ENCODE peak calls at places on chromosomes 11 and 22, in eight cellular contexts. J is lung; D is Calu3; T is heart left ventricle; U is astrocyte of the spinal cord; R is RWPE1; K is WTC11; L is CD8-positive, alpha-beta T cell. M is an unnamed sample.

GRCh38 chr11:77200869-77201268 is 72.8 kb downstream of the MYO7A start:
- DNase-seq in D (no peak), J (no peak), L (no peak), U (no peak), T (peak), R (no peak), K (no peak), M (no peak)

GRCh38 chr11:45215098-45215497 is 68.7 kb downstream of the PRDM11 start:
- DNase-seq in U (no peak), D (no peak), T (no peak), L (no peak), R (no peak), K (no peak), J (no peak), M (no peak)

GRCh38 chr22:32561163-32561562 is 86.6 kb downstream of the FBXO7 start:
- DNase-seq in T (no peak), L (no peak), J (no peak), K (no peak), U (no peak), D (no peak), R (no peak), M (peak)

GRCh38 chr11:57477507-57478189 is 17.3 kb downstream of the RTN4RL2 start:
- DNase-seq in T (no peak), D (no peak), K (no peak), L (no peak), U (no peak), J (peak), R (no peak), M (no peak)

GRCh38 chr11:118265954-118266353 is 1.9 kb upstream of the MPZL2 start:
- DNase-seq in D (peak), L (no peak), J (peak), K (no peak), R (no peak), U (no peak), T (peak), M (peak)

GRCh38 chr22:50282361-50283144 is 12.4 kb upstream of the MAPK11 start:
- DNase-seq in K (no peak), J (peak), T (no peak), R (peak), D (peak), U (peak), L (no peak), M (peak)

GRCh38 chr11:45848654-45849081 is 1.4 kb downstream of the CRY2 start:
- DNase-seq in D (no peak), K (no peak), J (peak), T (no peak), L (no peak), U (no peak), R (no peak), M (no peak)

GRCh38 chr11:35223429-35223828 is 84.5 kb downstream of the CD44 start:
- DNase-seq in U (peak), D (no peak), K (no peak), J (no peak), R (no peak), T (no peak), L (no peak), M (no peak)

GRCh38 chr11:109133159-109133558 is 288.8 kb upstream of the C11orf87 start:
- DNase-seq in T (no peak), J (no peak), R (no peak), L (no peak), U (no peak), K (no peak), D (no peak), M (no peak)

GRCh38 chr11:121550247-121551132 is 97.7 kb upstream of the SORL1-AS1 start:
- DNase-seq in T (no peak), D (no peak), J (no peak), L (no peak), K (no peak), U (no peak), R (peak), M (peak)

GRCh38 chr22:35620624-35621245 is 3.6 kb upstream of the MB start:
- DNase-seq in R (no peak), D (no peak), L (no peak), K (no peak), J (no peak), U (peak), T (peak), M (no peak)

GRCh38 chr22:27045103-27045940 is 387.9 kb downstream of the MIAT start:
- DNase-seq in R (peak), J (no peak), K (no peak), D (peak), L (no peak), U (peak), T (no peak), M (peak)

GRCh38 chr11:59473015-59473414 is at the start of gene OR4D10:
- DNase-seq in D (no peak), T (no peak), L (no peak), K (no peak), J (no peak), R (no peak), U (no peak), M (no peak)

GRCh38 chr22:28395920-28396447 is 283.7 kb downstream of the TTC28 start:
- DNase-seq in U (peak), R (no peak), D (no peak), T (no peak), L (no peak), K (no peak), J (no peak), M (no peak)

GRCh38 chr11:95245038-95245437 is 14.0 kb upstream of the SESN3 start:
- DNase-seq in R (peak), U (peak), K (no peak), T (no peak), D (no peak), J (no peak), L (no peak), M (peak)

GRCh38 chr22:37244922-37245722 is 1.1 kb upstream of the RAC2 start:
- DNase-seq in D (no peak), R (no peak), U (no peak), T (no peak), J (no peak), K (no peak), L (no peak), M (no peak)

GRCh38 chr11:76880314-76880713 is 19.6 kb downstream of the ACER3 start:
- DNase-seq in K (no peak), T (no peak), U (no peak), J (no peak), R (no peak), L (no peak), D (no peak), M (no peak)

GRCh38 chr11:126082251-126083109 is 19.8 kb upstream of the CDON start:
- DNase-seq in R (no peak), U (no peak), K (peak), L (no peak), J (no peak), T (no peak), D (no peak), M (no peak)

GRCh38 chr11:69863544-69864200 is 44.5 kb upstream of the FGF3 start:
- DNase-seq in L (no peak), R (no peak), U (no peak), T (no peak), D (no peak), K (no peak), J (no peak), M (no peak)

GRCh38 chr11:104120493-104121200 is 43.3 kb downstream of the PDGFD start:
- DNase-seq in J (no peak), R (no peak), L (no peak), D (no peak), K (no peak), T (no peak), U (no peak), M (no peak)
- TF ChIP-seq CTCF in J (no peak), R (no peak), L (no peak), D (no peak), K (no peak), T (no peak), U (no peak), M (no peak)

GRCh38 chr11:73759520-73760065 is 1.3 kb downstream of the RAB6A start:
- DNase-seq in K (no peak), J (no peak), T (no peak), L (no peak), D (no peak), U (peak), R (peak), M (no peak)
- TF ChIP-seq CTCF in K (no peak), J (no peak), T (no peak), L (no peak), D (no peak), U (peak), R (peak), M (no peak)

DNA sequence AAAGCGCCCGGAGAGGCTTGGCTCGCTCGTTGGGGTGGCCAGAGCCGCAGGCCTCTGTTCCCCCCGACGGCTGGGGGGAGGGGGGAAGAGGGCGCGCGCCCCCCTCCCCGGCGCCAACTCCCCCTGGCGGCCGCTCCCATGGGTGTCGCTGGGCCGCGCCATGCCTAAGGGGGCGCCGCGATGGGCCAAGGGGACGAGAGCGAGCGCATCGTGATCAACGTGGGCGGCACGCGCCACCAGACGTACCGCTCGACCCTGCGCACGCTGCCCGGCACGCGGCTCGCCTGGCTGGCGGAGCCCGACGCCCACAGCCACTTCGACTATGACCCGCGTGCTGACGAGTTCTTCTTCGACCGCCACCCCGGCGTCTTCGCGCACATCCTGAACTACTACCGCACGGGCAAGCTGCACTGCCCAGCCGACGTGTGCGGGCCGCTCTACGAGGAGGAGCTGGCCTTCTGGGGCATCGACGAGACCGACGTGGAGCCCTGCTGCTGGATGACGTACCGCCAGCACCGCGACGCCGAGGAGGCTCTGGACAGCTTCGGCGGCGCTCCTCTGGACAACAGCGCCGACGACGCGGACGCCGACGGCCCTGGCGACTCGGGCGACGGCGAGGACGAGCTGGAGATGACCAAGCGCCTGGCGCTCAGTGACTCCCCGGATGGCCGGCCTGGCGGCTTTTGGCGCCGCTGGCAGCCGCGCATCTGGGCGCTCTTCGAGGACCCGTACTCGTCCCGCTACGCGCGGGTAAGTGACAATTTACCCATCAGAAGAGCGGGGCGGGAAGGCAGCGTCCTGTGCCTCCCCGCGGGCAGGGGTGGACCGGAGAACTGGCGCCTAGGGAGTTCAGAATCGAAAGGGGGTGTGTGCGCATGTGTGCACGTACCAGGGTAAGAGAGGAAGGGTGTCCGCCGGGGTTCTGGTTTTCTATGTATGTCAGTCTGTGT is 1.5 kb downstream of the KCNC1 start:
- DNase-seq in T (no peak), U (no peak), J (no peak), R (no peak), D (no peak), L (no peak), K (peak), M (no peak)
- TF ChIP-seq CTCF in T (no peak), U (peak), J (no peak), R (peak), D (no peak), L (no peak), K (peak), M (no peak)

GRCh38 chr11:115361025-115361424 is 143.2 kb downstream of the CADM1 start:
- DNase-seq in J (no peak), T (no peak), R (no peak), U (no peak), D (no peak), K (no peak), L (no peak), M (no peak)

GRCh38 chr11:115357066-115357465 is 147.1 kb downstream of the CADM1 start:
- DNase-seq in D (no peak), T (no peak), J (no peak), R (no peak), K (no peak), U (no peak), L (no peak), M (no peak)

GRCh38 chr11:115362997-115363396 is 141.2 kb downstream of the CADM1 start:
- DNase-seq in U (no peak), D (no peak), R (no peak), T (peak), K (no peak), L (no peak), J (no peak), M (no peak)

GRCh38 chr11:115363426-115363825 is 140.8 kb downstream of the CADM1 start:
- DNase-seq in D (no peak), J (no peak), T (no peak), K (no peak), R (no peak), U (no peak), L (no peak), M (no peak)

GRCh38 chr11:115360186-115360824 is 143.9 kb downstream of the CADM1 start:
- DNase-seq in K (no peak), L (no peak), T (no peak), R (no peak), D (no peak), U (no peak), J (no peak), M (no peak)
- TF ChIP-seq CTCF in K (no peak), L (no peak), T (no peak), R (no peak), D (no peak), U (peak), J (no peak), M (no peak)

DNA sequence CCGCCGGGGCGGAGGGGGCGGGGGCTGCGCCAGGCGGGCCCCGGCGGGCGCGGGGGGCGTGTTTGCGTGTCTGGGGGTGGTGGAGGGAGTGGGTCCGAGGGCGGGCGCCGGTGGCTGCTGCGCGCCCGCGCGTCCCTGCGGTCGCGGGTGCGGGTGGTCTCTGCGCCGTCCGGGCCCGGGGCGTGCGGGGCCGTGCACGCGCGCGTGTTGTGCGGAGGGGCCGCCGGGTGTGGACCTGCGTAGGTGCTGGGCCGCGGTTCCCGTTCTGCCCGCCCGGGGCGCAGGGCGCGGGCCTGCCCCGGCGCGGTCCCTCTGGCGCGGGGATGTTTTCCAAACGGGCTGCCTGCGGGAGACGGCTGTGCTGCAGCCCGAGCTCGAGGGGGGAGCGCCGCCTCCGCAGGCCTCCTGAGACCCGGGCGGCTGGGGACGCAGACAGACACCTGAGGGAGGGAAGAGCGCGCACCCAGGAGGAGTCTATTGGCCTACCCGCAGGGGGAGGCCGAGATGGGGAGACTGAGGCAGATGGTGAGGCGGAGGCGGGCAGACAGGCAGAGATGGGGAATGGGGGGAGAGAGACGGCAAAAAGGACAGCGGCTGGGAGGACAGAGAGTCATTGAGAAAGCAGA is 442 bp downstream of the PELI3 start:
- DNase-seq in K (peak), U (peak), T (no peak), R (peak), L (no peak), D (peak), J (no peak), M (peak)
- TF ChIP-seq CTCF in K (no peak), U (peak), T (no peak), R (peak), L (peak), D (peak), J (no peak), M (peak)

DNA sequence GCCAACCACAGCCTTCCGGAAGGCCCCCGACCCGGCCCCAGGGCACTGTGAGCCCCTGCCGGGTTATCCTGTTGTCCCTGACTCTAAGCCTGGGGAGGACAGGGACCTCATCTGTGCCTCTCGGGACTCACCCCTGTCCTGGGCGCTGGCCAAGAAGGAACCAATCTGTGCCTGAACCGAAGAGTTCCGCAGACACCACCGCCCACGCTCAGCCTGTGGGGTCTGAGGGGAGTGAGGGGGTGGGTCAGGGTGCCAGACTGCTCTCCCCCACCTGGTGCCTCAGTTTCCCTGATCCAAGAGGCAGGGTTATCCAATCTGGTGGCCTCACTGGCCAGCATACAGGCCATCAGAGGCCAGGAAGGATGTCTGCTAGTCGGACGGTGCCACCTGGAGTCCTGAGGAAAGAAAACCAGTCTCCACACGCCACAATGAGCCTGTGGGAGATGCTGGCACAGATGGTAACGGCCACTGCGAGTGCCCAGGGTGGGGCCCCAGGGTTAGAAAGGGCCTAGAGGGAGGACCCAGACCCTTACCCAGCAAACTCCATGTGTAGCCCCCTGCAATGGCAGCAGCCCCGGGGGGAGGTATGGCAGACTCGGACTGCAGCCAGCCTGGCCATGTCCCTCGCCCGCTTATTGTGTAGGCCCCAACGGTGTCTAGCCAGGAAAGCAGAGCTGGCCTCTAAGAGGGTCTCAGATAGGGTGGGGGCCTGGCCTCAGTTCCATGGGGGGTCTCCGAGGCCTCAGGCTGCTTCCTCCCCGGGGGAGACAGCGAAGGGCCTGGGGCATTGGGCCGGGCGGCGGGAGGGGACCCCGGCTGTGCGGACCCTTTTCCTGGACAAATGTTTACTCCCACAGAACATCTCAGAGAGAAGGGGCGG is 827 bp upstream of the TNNT3 start:
- DNase-seq in L (no peak), J (no peak), U (no peak), R (no peak), D (no peak), T (no peak), K (no peak), M (no peak)
- TF ChIP-seq CTCF in L (no peak), J (no peak), U (no peak), R (no peak), D (no peak), T (no peak), K (no peak), M (no peak)

GRCh38 chr22:47168900-47169800 is 406.7 kb downstream of the TBC1D22A start:
- DNase-seq in K (peak), L (no peak), D (peak), T (peak), U (no peak), J (no peak), R (no peak), M (no peak)
- TF ChIP-seq CTCF in K (peak), L (no peak), D (no peak), T (no peak), U (peak), J (no peak), R (no peak), M (no peak)

GRCh38 chr11:3959015-3959917 is 103.8 kb downstream of the STIM1 start:
- DNase-seq in K (no peak), L (no peak), T (no peak), J (no peak), D (peak), R (peak), U (peak), M (peak)
- TF ChIP-seq CTCF in K (no peak), L (no peak), T (no peak), J (no peak), D (no peak), R (no peak), U (peak), M (peak)

GRCh38 chr11:506238-506949 is 648 bp downstream of the RNH1 start:
- DNase-seq in D (peak), R (peak), T (peak), J (peak), L (peak), K (peak), U (peak), M (peak)
- TF ChIP-seq CTCF in D (no peak), R (no peak), T (no peak), J (no peak), L (no peak), K (no peak), U (no peak), M (no peak)

GRCh38 chr22:41832553-41833368 is at the start of gene SREBF2:
- DNase-seq in J (peak), D (peak), K (peak), R (peak), T (peak), L (peak), U (peak), M (peak)
- TF ChIP-seq CTCF in J (no peak), D (no peak), K (no peak), R (no peak), T (no peak), L (no peak), U (no peak), M (no peak)